ENCODE peak calls at places on chromosomes 11 and 22, in nine cellular contexts. P, W, U, I, H, D, E, Y and G are unnamed samples.

GRCh38 chr11:94199367-94200130 is 70.9 kb downstream of the PANX1 start:
- DNase-seq in E (peak; percentile 30), W (no peak), Y (no peak), P (no peak), H (no peak), U (no peak), I (no peak), D (no peak), G (no peak)

GRCh38 chr11:117789241-117789640 is 7.8 kb downstream of the DSCAML1 start:
- DNase-seq in E (no peak), D (no peak), W (no peak), U (no peak), I (no peak), Y (no peak), P (no peak), H (no peak), G (no peak)

GRCh38 chr11:95565692-95566091 is 223.9 kb downstream of the FAM76B start:
- DNase-seq in W (no peak), Y (no peak), I (no peak), H (no peak), D (no peak), P (no peak), U (no peak), E (no peak), G (no peak)

GRCh38 chr11:122220321-122220720 is 104.3 kb upstream of the BLID start:
- DNase-seq in I (no peak), E (peak; percentile 91), D (no peak), U (no peak), Y (no peak), W (no peak), P (no peak), H (no peak), G (no peak)

GRCh38 chr22:27443315-27443714 is 358.2 kb downstream of the MN1 start:
- DNase-seq in D (no peak), W (peak; percentile 72), E (peak; percentile 14), U (no peak), P (no peak), I (no peak), Y (no peak), H (no peak), G (no peak)

GRCh38 chr11:134535029-134536025 is 123.3 kb upstream of the B3GAT1 start:
- DNase-seq in D (no peak), H (no peak), W (peak; percentile 36), E (no peak), U (no peak), Y (no peak), P (no peak), I (peak; percentile 5), G (no peak)

GRCh38 chr11:29432719-29433325 is 584.0 kb downstream of the KCNA4 start:
- DNase-seq in P (peak; percentile 44), I (no peak), Y (no peak), H (peak; percentile 7), E (peak; percentile 42), U (no peak), W (no peak), D (no peak), G (peak; percentile 10)

GRCh38 chr11:71449596-71449995 is 1.4 kb upstream of the DHCR7 start:
- DNase-seq in P (no peak), E (no peak), D (no peak), H (no peak), U (no peak), Y (no peak), I (no peak), W (no peak), G (no peak)

GRCh38 chr22:40257979-40258378 is 80.3 kb downstream of the TNRC6B start:
- DNase-seq in Y (no peak), H (peak; percentile 73), D (no peak), U (no peak), I (no peak), P (peak; percentile 40), E (peak; percentile 46), W (no peak), G (no peak)

GRCh38 chr11:130817608-130817944 is 98.7 kb downstream of the SNX19 start:
- DNase-seq in P (peak; percentile 51), I (no peak), W (no peak), E (peak; percentile 74), H (peak; percentile 70), D (no peak), Y (no peak), U (no peak), G (peak; percentile 7)
- H3K4me3 ChIP-seq in P (no peak overlapping the region), I (no peak overlapping the region), W (no peak overlapping the region), E (no peak overlapping the region), H (no peak overlapping the region), D (no peak overlapping the region), Y (no peak overlapping the region), U (no peak overlapping the region), G (no peak overlapping the region)

GRCh38 chr11:65043881-65044501 is 3.0 kb downstream of the SAC3D1 start:
- DNase-seq in Y (no peak), W (peak; percentile 63), P (peak; percentile 31), H (no peak), E (peak; percentile 66), I (peak; percentile 48), U (no peak), D (peak; percentile 69), G (peak; percentile 70)
- H3K4me3 ChIP-seq in Y (no peak overlapping the region), W (no peak overlapping the region), P (no peak overlapping the region), H (no peak overlapping the region), E (no peak overlapping the region), I (no peak overlapping the region), U (no peak overlapping the region), D (no peak overlapping the region), G (peak overlapping the region; percentile 9)

GRCh38 chr11:111542606-111543275 is 2.2 kb downstream of the LAYN start:
- DNase-seq in I (no peak), U (no peak), Y (no peak), P (no peak), D (no peak), H (no peak), W (no peak), E (no peak), G (no peak)
- H3K4me3 ChIP-seq in I (no peak overlapping the region), U (no peak overlapping the region), Y (no peak overlapping the region), P (no peak overlapping the region), D (no peak overlapping the region), H (no peak overlapping the region), W (no peak overlapping the region), E (no peak overlapping the region), G (no peak overlapping the region)

GRCh38 chr11:65414776-65415498 is 7.7 kb upstream of the NEAT1 start:
- DNase-seq in E (peak; percentile 21), D (no peak), P (no peak), I (no peak), Y (no peak), W (no peak), H (peak; percentile 37), U (no peak), G (no peak)

GRCh38 chr11:65417702-65418430 is 4.7 kb upstream of the NEAT1 start:
- DNase-seq in P (peak; percentile 39), Y (no peak), D (peak; percentile 62), I (peak; percentile 54), E (peak; percentile 61), W (peak; percentile 90), H (peak; percentile 72), U (no peak), G (peak; percentile 29)

GRCh38 chr11:65415499-65416340 is 6.9 kb upstream of the NEAT1 start:
- DNase-seq in P (no peak), I (no peak), E (no peak), W (no peak), D (no peak), U (no peak), H (no peak), Y (no peak), G (no peak)

GRCh38 chr11:65417221-65417701 is 5.3 kb upstream of the NEAT1 start:
- DNase-seq in I (peak; percentile 57), D (peak; percentile 85), P (no peak), E (peak; percentile 9), U (no peak), Y (no peak), W (peak; percentile 78), H (peak; percentile 13), G (peak; percentile 69)

GRCh38 chr11:65416341-65417185 is 6.0 kb upstream of the NEAT1 start:
- DNase-seq in E (peak; percentile 79), W (peak; percentile 97), Y (peak; percentile 74), U (no peak), H (peak; percentile 86), D (peak; percentile 92), P (peak; percentile 79), I (peak; percentile 93), G (peak; percentile 88)
- H3K4me3 ChIP-seq in E (peak overlapping the region; percentile 64), W (peak overlapping the region; percentile 86), Y (peak overlapping the region; percentile 80), U (peak overlapping the region; percentile 34), H (peak overlapping the region; percentile 41), D (peak overlapping the region; percentile 82), P (peak overlapping the region; percentile 40), I (peak overlapping the region; percentile 91), G (no peak overlapping the region)

DNA sequence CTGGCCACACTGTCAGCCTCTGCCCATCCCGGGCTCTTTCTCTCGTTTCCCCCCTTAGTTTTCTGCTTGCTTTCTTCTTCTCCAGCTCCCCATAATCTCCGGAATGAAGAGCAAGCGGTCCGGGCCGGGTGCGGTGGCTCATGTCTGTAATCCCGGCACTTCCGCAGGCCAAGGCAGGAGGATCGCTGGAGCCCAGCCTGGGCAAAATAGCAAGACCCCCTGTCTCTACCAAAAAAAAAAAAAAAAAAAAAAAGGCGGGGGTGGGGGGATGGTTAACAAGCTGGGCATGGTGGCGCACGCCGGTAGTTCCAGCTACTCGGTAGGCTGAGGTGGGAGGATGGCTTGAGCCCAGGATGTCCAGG is 40.8 kb downstream of the AHNAK start:
- DNase-seq in I (no peak), W (peak; percentile 51), U (no peak), Y (no peak), E (no peak), P (no peak), H (peak; percentile 22), D (no peak), G (no peak)
- H3K4me3 ChIP-seq in I (peak overlapping the region; percentile 14), W (peak overlapping the region; percentile 38), U (no peak overlapping the region), Y (peak overlapping the region; percentile 65), E (no peak overlapping the region), P (peak overlapping the region; percentile 19), H (peak overlapping the region; percentile 40), D (peak overlapping the region; percentile 48), G (no peak overlapping the region)

DNA sequence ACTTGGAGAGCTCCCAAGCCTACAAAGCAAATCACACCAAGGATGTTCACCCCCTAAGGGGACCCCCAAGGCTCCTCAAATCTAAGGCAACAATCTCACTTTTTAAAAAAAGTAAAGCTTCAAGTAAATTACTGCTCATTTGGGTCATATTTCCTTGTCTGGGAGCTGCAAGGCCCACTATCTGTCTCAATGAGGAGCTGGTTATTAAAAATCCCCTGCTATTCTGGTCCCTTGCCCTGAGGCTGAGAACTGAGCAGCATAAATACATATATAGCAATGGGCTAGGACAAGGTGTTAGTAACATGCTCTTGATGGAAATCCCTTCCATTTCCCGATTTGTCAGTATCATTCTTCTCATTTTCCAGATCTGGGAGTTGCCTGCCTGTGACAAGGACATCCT is 119.3 kb downstream of the ETS1 start:
- DNase-seq in H (no peak), D (no peak), Y (no peak), U (no peak), E (no peak), I (no peak), W (no peak), P (no peak), G (no peak)
- H3K4me3 ChIP-seq in H (no peak overlapping the region), D (no peak overlapping the region), Y (no peak overlapping the region), U (no peak overlapping the region), E (no peak overlapping the region), I (no peak overlapping the region), W (no peak overlapping the region), P (no peak overlapping the region), G (no peak overlapping the region)